ENCODE peak calls at places on chromosomes 1 and 21, in five cellular contexts. One of them, this sample, is unnamed.

GRCh38 chr1:227935826-227936225 is 11.9 kb downstream of the WNT9A start:
- DNase-seq in neural progenitor cell: no peak
- DNase-seq in colonic mucosa: no peak
- DNase-seq in astrocyte: no peak
- DNase-seq in mesendoderm: no peak
- DNase-seq in this sample: no peak

GRCh38 chr1:178999061-178999460 is 26.6 kb upstream of the FAM20B start:
- DNase-seq in colonic mucosa: no peak
- DNase-seq in mesendoderm: no peak
- DNase-seq in astrocyte: no peak
- DNase-seq in neural progenitor cell: no peak
- DNase-seq in this sample: no peak

GRCh38 chr1:206032356-206033140 is 8.9 kb upstream of the CTSE start:
- DNase-seq in astrocyte: no peak
- DNase-seq in neural progenitor cell: no peak
- DNase-seq in colonic mucosa: no peak
- DNase-seq in mesendoderm: no peak
- DNase-seq in this sample: no peak

GRCh38 chr1:99814373-99814900 is 35.7 kb upstream of the AGL start:
- DNase-seq in mesendoderm: no peak
- DNase-seq in colonic mucosa: no peak
- DNase-seq in astrocyte: no peak
- DNase-seq in neural progenitor cell: peak; percentile 6
- DNase-seq in this sample: no peak

GRCh38 chr1:161099090-161099802 is 1.1 kb downstream of the KLHDC9 start:
- DNase-seq in mesendoderm: no peak
- DNase-seq in colonic mucosa: no peak
- DNase-seq in neural progenitor cell: no peak
- DNase-seq in astrocyte: no peak
- DNase-seq in this sample: no peak

GRCh38 chr1:90919190-90919719 is 102.6 kb downstream of the ZNF644 start:
- DNase-seq in colonic mucosa: no peak
- DNase-seq in mesendoderm: no peak
- DNase-seq in astrocyte: no peak
- DNase-seq in neural progenitor cell: peak; percentile 3
- DNase-seq in this sample: no peak

GRCh38 chr1:229199261-229199850 is 71.6 kb upstream of the RAB4A start:
- DNase-seq in neural progenitor cell: no peak
- DNase-seq in colonic mucosa: no peak
- DNase-seq in mesendoderm: peak; percentile 35
- DNase-seq in astrocyte: no peak
- DNase-seq in this sample: no peak

GRCh38 chr1:98516306-98516705 is 145.2 kb upstream of the SNX7 start:
- DNase-seq in astrocyte: no peak
- DNase-seq in neural progenitor cell: no peak
- DNase-seq in colonic mucosa: no peak
- DNase-seq in mesendoderm: no peak
- DNase-seq in this sample: no peak

GRCh38 chr1:231519166-231519565 is 9.3 kb upstream of the TSNAX start:
- DNase-seq in astrocyte: peak; percentile 14
- DNase-seq in neural progenitor cell: no peak
- DNase-seq in colonic mucosa: no peak
- DNase-seq in mesendoderm: no peak
- DNase-seq in this sample: no peak

GRCh38 chr21:35933466-35933865 is 126.9 kb downstream of the SETD4 start:
- DNase-seq in neural progenitor cell: peak; percentile 17
- DNase-seq in astrocyte: peak; percentile 73
- DNase-seq in mesendoderm: peak; percentile 57
- DNase-seq in colonic mucosa: no peak
- DNase-seq in this sample: no peak

GRCh38 chr1:2290595-2291510 is 62.7 kb downstream of the SKI start:
- DNase-seq in mesendoderm: no peak
- DNase-seq in colonic mucosa: peak; percentile 71
- DNase-seq in astrocyte: peak; percentile 99
- DNase-seq in neural progenitor cell: no peak
- DNase-seq in this sample: no peak

GRCh38 chr1:15678578-15678977 is 5.5 kb upstream of the PLEKHM2 start:
- DNase-seq in neural progenitor cell: no peak
- DNase-seq in colonic mucosa: no peak
- DNase-seq in astrocyte: peak; percentile 84
- DNase-seq in mesendoderm: peak; percentile 96
- DNase-seq in this sample: no peak

GRCh38 chr1:167791281-167792209 is 69.8 kb downstream of the MPZL1 start:
- DNase-seq in astrocyte: peak; percentile 87
- DNase-seq in mesendoderm: peak; percentile 79
- DNase-seq in neural progenitor cell: peak; percentile 56
- DNase-seq in colonic mucosa: peak; percentile 40
- DNase-seq in this sample: no peak

GRCh38 chr21:15084668-15085067 is 19.9 kb upstream of the NRIP1 start:
- DNase-seq in astrocyte: no peak
- DNase-seq in neural progenitor cell: no peak
- DNase-seq in mesendoderm: no peak
- DNase-seq in colonic mucosa: no peak
- DNase-seq in this sample: no peak

GRCh38 chr1:172938676-172939075 is 112.1 kb downstream of the TNFSF18 start:
- DNase-seq in neural progenitor cell: no peak
- DNase-seq in mesendoderm: no peak
- DNase-seq in astrocyte: peak; percentile 64
- DNase-seq in colonic mucosa: no peak
- DNase-seq in this sample: no peak

GRCh38 chr1:62407398-62408009 is 29.3 kb upstream of the USP1 start:
- DNase-seq in neural progenitor cell: peak; percentile 73
- DNase-seq in colonic mucosa: peak; percentile 31
- DNase-seq in mesendoderm: peak; percentile 67
- DNase-seq in astrocyte: peak; percentile 19
- DNase-seq in this sample: peak; percentile 63

GRCh38 chr1:228207851-228208821 is at the start of gene OBSCN:
- DNase-seq in neural progenitor cell: peak; percentile 38
- DNase-seq in colonic mucosa: no peak
- DNase-seq in mesendoderm: no peak
- DNase-seq in astrocyte: no peak
- DNase-seq in this sample: no peak

GRCh38 chr1:153629971-153630370 is 1.7 kb downstream of the S100A1 start:
- DNase-seq in colonic mucosa: no peak
- DNase-seq in astrocyte: no peak
- DNase-seq in mesendoderm: no peak
- DNase-seq in neural progenitor cell: no peak
- DNase-seq in this sample: no peak

GRCh38 chr1:155971910-155972809 is 6.2 kb downstream of the ARHGEF2 start:
- DNase-seq in mesendoderm: no peak
- DNase-seq in colonic mucosa: no peak
- DNase-seq in neural progenitor cell: no peak
- DNase-seq in astrocyte: no peak
- DNase-seq in this sample: no peak

GRCh38 chr1:227885648-227886502 is 61.9 kb downstream of the WNT9A start:
- DNase-seq in colonic mucosa: peak; percentile 46
- DNase-seq in mesendoderm: no peak
- DNase-seq in neural progenitor cell: no peak
- DNase-seq in astrocyte: peak; percentile 47
- DNase-seq in this sample: no peak

GRCh38 chr1:200139661-200140250 is 112.2 kb downstream of the NR5A2 start:
- DNase-seq in mesendoderm: peak; percentile 61
- DNase-seq in colonic mucosa: peak; percentile 25
- DNase-seq in astrocyte: peak; percentile 38
- DNase-seq in neural progenitor cell: peak; percentile 74
- DNase-seq in this sample: peak; percentile 55

GRCh38 chr1:62725981-62726588 is 37.9 kb upstream of the DOCK7 start:
- DNase-seq in astrocyte: peak; percentile 18
- DNase-seq in colonic mucosa: no peak
- DNase-seq in neural progenitor cell: no peak
- DNase-seq in mesendoderm: no peak
- DNase-seq in this sample: no peak

GRCh38 chr1:96598416-96599168 is 123.0 kb upstream of the PTBP2 start:
- DNase-seq in astrocyte: peak; percentile 84
- DNase-seq in neural progenitor cell: no peak
- DNase-seq in colonic mucosa: no peak
- DNase-seq in mesendoderm: no peak
- DNase-seq in this sample: no peak

GRCh38 chr1:8438449-8438848 is 120.5 kb downstream of the SLC45A1 start:
- DNase-seq in neural progenitor cell: no peak
- DNase-seq in colonic mucosa: no peak
- DNase-seq in mesendoderm: no peak
- DNase-seq in astrocyte: no peak
- DNase-seq in this sample: no peak

GRCh38 chr1:218165687-218166088 is 119.4 kb upstream of the RRP15 start:
- DNase-seq in mesendoderm: no peak
- DNase-seq in colonic mucosa: no peak
- DNase-seq in astrocyte: no peak
- DNase-seq in neural progenitor cell: peak; percentile 32
- DNase-seq in this sample: no peak

GRCh38 chr1:43197343-43198127 is 25.4 kb downstream of the CFAP57 start:
- DNase-seq in mesendoderm: peak; percentile 23
- DNase-seq in colonic mucosa: no peak
- DNase-seq in neural progenitor cell: no peak
- DNase-seq in astrocyte: no peak
- DNase-seq in this sample: no peak

GRCh38 chr1:63320024-63320799 is 2.2 kb upstream of the FOXD3 start:
- DNase-seq in mesendoderm: peak; percentile 74
- DNase-seq in neural progenitor cell: peak; percentile 61
- DNase-seq in colonic mucosa: no peak
- DNase-seq in astrocyte: no peak
- DNase-seq in this sample: no peak

GRCh38 chr1:8357329-8358101 is 39.6 kb downstream of the SLC45A1 start:
- DNase-seq in mesendoderm: no peak
- DNase-seq in colonic mucosa: no peak
- DNase-seq in neural progenitor cell: no peak
- DNase-seq in astrocyte: no peak
- DNase-seq in this sample: no peak

GRCh38 chr1:225637651-225638199 is 15.2 kb downstream of the ENAH start:
- DNase-seq in mesendoderm: no peak
- DNase-seq in colonic mucosa: no peak
- DNase-seq in neural progenitor cell: no peak
- DNase-seq in astrocyte: no peak
- DNase-seq in this sample: no peak

GRCh38 chr1:213783898-213784297 is 203.9 kb upstream of the PROX1 start:
- DNase-seq in neural progenitor cell: no peak
- DNase-seq in astrocyte: no peak
- DNase-seq in colonic mucosa: no peak
- DNase-seq in mesendoderm: no peak
- DNase-seq in this sample: no peak

GRCh38 chr1:153932071-153932592 is 9.4 kb upstream of the GATAD2B start:
- DNase-seq in mesendoderm: no peak
- DNase-seq in astrocyte: no peak
- DNase-seq in neural progenitor cell: no peak
- DNase-seq in colonic mucosa: no peak
- DNase-seq in this sample: no peak

GRCh38 chr1:209530990-209531389 is 52.5 kb upstream of the CAMK1G start:
- DNase-seq in mesendoderm: no peak
- DNase-seq in neural progenitor cell: no peak
- DNase-seq in colonic mucosa: no peak
- DNase-seq in astrocyte: no peak
- DNase-seq in this sample: no peak

GRCh38 chr1:180027949-180028445 is 73.4 kb downstream of the CEP350 start:
- DNase-seq in astrocyte: peak; percentile 78
- DNase-seq in neural progenitor cell: no peak
- DNase-seq in mesendoderm: no peak
- DNase-seq in colonic mucosa: no peak
- DNase-seq in this sample: no peak

GRCh38 chr1:30908446-30908885 is at the start of gene SDC3:
- DNase-seq in neural progenitor cell: peak; percentile 85
- DNase-seq in colonic mucosa: no peak
- DNase-seq in mesendoderm: no peak
- DNase-seq in astrocyte: no peak
- DNase-seq in this sample: no peak

DNA sequence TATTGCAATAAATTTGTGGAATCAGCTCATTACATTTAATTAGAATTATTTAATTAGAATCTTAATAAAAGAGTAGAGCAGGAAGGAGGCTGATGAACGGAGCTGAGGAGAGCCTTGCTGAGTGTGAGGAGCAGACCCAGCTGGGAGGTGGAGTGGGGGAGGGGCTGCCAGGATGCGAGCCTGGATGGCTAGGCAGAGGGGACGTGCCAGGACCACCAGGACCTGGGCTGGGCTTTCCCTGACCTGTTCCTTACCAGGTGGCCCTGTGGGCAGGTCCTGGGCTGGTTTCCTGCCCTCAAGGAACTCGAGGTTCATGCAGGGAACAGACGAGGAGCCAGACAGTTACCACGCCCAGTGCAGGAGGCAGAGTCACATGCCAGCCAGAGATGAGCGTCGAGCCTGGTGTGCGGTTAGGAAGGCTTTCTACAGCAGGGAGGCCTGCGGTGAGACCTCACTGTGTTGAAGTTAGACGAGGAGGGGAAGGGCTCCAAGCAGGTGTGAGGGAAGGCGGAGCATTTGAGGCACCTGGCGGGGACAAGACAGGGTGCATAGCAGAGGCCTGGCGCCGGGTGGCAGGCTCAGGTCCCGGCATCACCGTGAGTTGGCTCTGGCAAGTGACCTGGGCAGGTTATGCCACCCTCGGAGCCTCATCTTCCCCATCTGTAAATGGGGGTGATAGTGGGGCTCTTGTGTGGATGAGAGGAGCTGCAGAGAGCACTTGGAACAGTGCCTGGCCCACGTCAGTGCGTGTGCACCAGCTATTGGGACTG is 33.9 kb downstream of the LDLRAP1 start:
- DNase-seq in mesendoderm: no peak
- DNase-seq in neural progenitor cell: no peak
- DNase-seq in astrocyte: no peak
- DNase-seq in colonic mucosa: no peak
- DNase-seq in this sample: no peak
- H3K4me3 ChIP-seq in mesendoderm: no peak overlapping the region
- H3K4me3 ChIP-seq in neural progenitor cell: no peak overlapping the region
- H3K4me3 ChIP-seq in astrocyte: no peak overlapping the region
- H3K4me3 ChIP-seq in colonic mucosa: no peak overlapping the region
- H3K4me3 ChIP-seq in this sample: no peak overlapping the region

GRCh38 chr21:44050276-44050675 is 38.2 kb downstream of the TRAPPC10 start:
- DNase-seq in mesendoderm: no peak
- DNase-seq in astrocyte: no peak
- DNase-seq in colonic mucosa: no peak
- DNase-seq in neural progenitor cell: no peak
- DNase-seq in this sample: no peak
- H3K9ac ChIP-seq in mesendoderm: no peak overlapping the region
- H3K9ac ChIP-seq in astrocyte: no peak overlapping the region
- H3K9ac ChIP-seq in colonic mucosa: no peak overlapping the region
- H3K9ac ChIP-seq in neural progenitor cell: no peak overlapping the region
- H3K9ac ChIP-seq in this sample: no peak overlapping the region

DNA sequence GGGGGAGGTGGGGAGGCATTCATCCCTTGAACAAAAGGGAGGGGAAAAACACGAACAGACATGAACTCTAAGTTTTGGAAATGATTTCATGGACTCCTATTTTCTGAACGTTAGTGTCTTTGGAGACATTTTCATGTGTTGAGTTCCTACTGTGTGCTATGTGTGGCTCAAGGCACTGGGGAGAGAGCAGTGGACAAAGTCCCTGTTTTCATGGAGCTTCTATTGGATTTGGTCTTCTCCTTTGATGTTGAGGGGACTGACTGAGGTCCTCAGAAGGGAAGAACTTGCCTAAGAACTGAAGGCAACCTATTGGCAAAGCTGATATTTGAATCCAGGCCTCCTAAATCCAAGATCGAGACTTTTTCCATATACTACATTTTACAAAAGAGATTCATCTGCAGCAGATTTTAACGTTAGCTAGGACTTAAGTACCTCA is 30.4 kb downstream of the JUN start:
- DNase-seq in neural progenitor cell: no peak
- DNase-seq in astrocyte: no peak
- DNase-seq in colonic mucosa: no peak
- DNase-seq in mesendoderm: no peak
- DNase-seq in this sample: no peak
- H3K4me1 ChIP-seq in neural progenitor cell: no peaks in the 10 kb centered on the region
- H3K4me1 ChIP-seq in astrocyte: peaks cover 25% of the 10 kb centered on the region
- H3K4me1 ChIP-seq in colonic mucosa: peaks cover 6% of the 10 kb centered on the region
- H3K4me1 ChIP-seq in mesendoderm: peaks cover 11% of the 10 kb centered on the region
- H3K4me1 ChIP-seq in this sample: peaks cover 4% of the 10 kb centered on the region

GRCh38 chr1:6151291-6151822 is 28.8 kb downstream of the CHD5 start:
- DNase-seq in neural progenitor cell: no peak
- DNase-seq in mesendoderm: no peak
- DNase-seq in astrocyte: no peak
- DNase-seq in colonic mucosa: no peak
- DNase-seq in this sample: no peak
- H3K4me3 ChIP-seq in neural progenitor cell: no peak overlapping the region
- H3K4me3 ChIP-seq in mesendoderm: no peak overlapping the region
- H3K4me3 ChIP-seq in astrocyte: no peak overlapping the region
- H3K4me3 ChIP-seq in colonic mucosa: no peak overlapping the region
- H3K4me3 ChIP-seq in this sample: no peak overlapping the region

This sample was measured in NT2/D1.